ENCODE peak calls at places on chromosome 1, in four cellular contexts. One of them, this sample, is unnamed. For H3K79me2, the result is how much of the 10 kb centered on the place peaks cover.

GRCh38 chr1:109770331-109771095 is 6.8 kb upstream of the EPS8L3 start:
- DNase-seq in SK-N-SH: no peak
- DNase-seq in HepG2: no peak
- DNase-seq in K562: no peak
- DNase-seq in this sample: no peak

GRCh38 chr1:8424539-8425116 is 106.7 kb downstream of the SLC45A1 start:
- DNase-seq in SK-N-SH: no peak
- DNase-seq in HepG2: no peak
- DNase-seq in K562: peak
- DNase-seq in this sample: peak

GRCh38 chr1:157135646-157136045 is 2.5 kb downstream of the ETV3 start:
- DNase-seq in SK-N-SH: no peak
- DNase-seq in HepG2: peak
- DNase-seq in K562: no peak
- DNase-seq in this sample: no peak

GRCh38 chr1:151716405-151716762 is 219 bp downstream of the CELF3 start:
- DNase-seq in SK-N-SH: no peak
- DNase-seq in HepG2: no peak
- DNase-seq in K562: no peak
- DNase-seq in this sample: no peak

GRCh38 chr1:15328785-15329480 is 80.8 kb upstream of the EFHD2 start:
- DNase-seq in SK-N-SH: peak
- DNase-seq in HepG2: no peak
- DNase-seq in K562: peak
- DNase-seq in this sample: no peak

GRCh38 chr1:232317336-232317735 is 312.6 kb downstream of the SIPA1L2 start:
- DNase-seq in SK-N-SH: no peak
- DNase-seq in HepG2: no peak
- DNase-seq in K562: no peak
- DNase-seq in this sample: no peak

GRCh38 chr1:24086466-24086865 is 25.5 kb downstream of the MYOM3 start:
- DNase-seq in SK-N-SH: no peak
- DNase-seq in HepG2: no peak
- DNase-seq in K562: no peak
- DNase-seq in this sample: no peak

GRCh38 chr1:62230724-62231123 is 36.1 kb downstream of the L1TD1 start:
- DNase-seq in SK-N-SH: no peak
- DNase-seq in HepG2: no peak
- DNase-seq in K562: no peak
- DNase-seq in this sample: peak

GRCh38 chr1:221366495-221367095 is 375.3 kb downstream of the DUSP10 start:
- DNase-seq in SK-N-SH: no peak
- DNase-seq in HepG2: no peak
- DNase-seq in K562: no peak
- DNase-seq in this sample: no peak

GRCh38 chr1:9720785-9721605 is 69.5 kb downstream of the PIK3CD start:
- DNase-seq in SK-N-SH: no peak
- DNase-seq in HepG2: no peak
- DNase-seq in K562: no peak
- DNase-seq in this sample: no peak
- H3K79me2 ChIP-seq in SK-N-SH: under half
- H3K79me2 ChIP-seq in HepG2: under half
- H3K79me2 ChIP-seq in K562: under half
- H3K79me2 ChIP-seq in this sample: under half

DNA sequence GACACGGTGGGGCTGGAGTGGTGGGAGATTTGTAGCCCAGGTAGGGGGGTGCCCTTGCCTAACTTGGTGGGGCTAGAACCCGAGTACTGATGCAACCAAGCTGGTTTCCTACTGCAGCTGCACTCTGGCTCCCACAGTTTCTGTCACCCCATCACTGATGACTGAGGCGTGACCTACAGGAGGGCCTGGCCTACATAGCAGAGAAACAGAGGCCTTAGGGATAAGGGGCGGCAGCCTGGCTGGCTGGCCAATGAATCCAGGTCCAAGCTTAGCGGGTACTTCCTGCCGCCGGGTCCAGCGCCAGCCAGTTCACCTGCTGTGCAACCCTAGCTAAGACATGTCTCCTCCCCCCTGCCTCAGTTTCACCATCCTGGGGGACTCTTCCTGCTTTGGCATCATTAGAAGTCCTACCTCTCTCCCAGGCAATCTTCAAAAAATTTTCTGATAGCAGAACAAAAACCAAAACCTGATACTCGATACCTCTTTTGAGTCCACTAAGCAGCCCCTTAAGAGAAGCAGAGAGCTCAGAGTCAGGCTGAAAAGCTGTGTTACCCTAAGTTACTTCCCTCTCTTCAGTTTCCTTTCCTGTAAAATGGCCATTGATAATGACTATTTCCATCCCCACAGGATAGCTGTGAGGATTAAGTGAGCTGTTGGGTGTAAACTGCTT is 27.3 kb upstream of the RNF19B start:
- DNase-seq in SK-N-SH: no peak
- DNase-seq in HepG2: no peak
- DNase-seq in K562: no peak
- DNase-seq in this sample: no peak
- H3K4me2 ChIP-seq in SK-N-SH: peak
- H3K4me2 ChIP-seq in HepG2: no peak
- H3K4me2 ChIP-seq in K562: no peak
- H3K4me2 ChIP-seq in this sample: peak

GRCh38 chr1:26181586-26182371 is 4.5 kb downstream of the CNKSR1 start:
- DNase-seq in SK-N-SH: no peak
- DNase-seq in HepG2: no peak
- DNase-seq in K562: no peak
- DNase-seq in this sample: no peak
- TF ChIP-seq ELF1 in SK-N-SH: no peak
- TF ChIP-seq ELF1 in HepG2: no peak
- TF ChIP-seq ELF1 in K562: no peak
- TF ChIP-seq ELF1 in this sample: no peak

DNA sequence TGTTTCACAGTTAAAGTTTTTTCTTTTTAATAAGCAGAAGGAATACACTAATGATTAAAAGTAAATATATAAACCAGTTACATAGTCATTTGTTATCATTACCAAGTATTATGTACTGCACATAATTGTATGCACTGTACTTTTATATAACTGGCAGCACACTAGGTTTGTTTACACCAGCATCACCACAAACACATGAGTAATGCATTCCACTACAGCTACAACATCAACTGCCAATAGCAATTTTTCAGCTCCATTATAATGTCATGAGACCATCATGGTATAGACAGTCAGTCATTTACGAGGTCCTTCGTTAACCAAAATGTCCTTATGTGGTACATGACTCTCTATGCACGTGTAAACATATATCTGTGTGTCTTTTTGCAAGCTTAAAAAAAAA is 35.2 kb downstream of the SCYL3 start:
- DNase-seq in SK-N-SH: no peak
- DNase-seq in HepG2: no peak
- DNase-seq in K562: no peak
- DNase-seq in this sample: no peak
- H3K79me2 ChIP-seq in SK-N-SH: under half
- H3K79me2 ChIP-seq in HepG2: under half
- H3K79me2 ChIP-seq in K562: under half
- H3K79me2 ChIP-seq in this sample: under half

GRCh38 chr1:226111865-226112395 is 49.4 kb downstream of the H3-3A start:
- DNase-seq in SK-N-SH: no peak
- DNase-seq in HepG2: no peak
- DNase-seq in K562: no peak
- DNase-seq in this sample: no peak
- H3K4me2 ChIP-seq in SK-N-SH: no peak
- H3K4me2 ChIP-seq in HepG2: peak
- H3K4me2 ChIP-seq in K562: peak
- H3K4me2 ChIP-seq in this sample: no peak

DNA sequence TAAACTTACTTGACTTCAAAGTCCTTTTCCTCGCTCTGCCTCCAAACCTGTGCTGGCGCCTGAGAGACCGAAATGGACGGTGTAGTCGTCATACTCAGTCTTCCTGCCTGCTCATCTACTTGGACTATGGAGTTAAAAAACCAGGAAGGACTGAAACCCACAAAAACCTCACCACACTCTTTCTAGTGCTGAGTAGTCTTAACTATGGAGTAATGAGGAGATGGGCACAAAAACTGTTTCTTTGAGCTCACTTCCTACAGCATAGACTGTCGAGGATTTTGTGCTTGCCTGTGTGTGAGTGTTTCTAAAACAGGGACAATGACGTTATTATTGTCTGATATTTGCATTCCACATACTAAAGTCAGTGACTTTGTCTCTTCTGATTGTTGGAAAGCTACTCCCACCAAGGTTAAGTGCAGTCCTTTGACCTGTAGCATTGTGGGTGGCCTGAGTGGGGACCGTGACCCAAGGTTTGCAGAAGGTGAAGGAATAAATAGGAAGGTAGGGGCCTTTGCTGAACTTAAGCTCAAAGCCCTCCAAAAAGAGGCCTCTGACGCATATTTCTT is 109.5 kb downstream of the ZBTB18 start:
- DNase-seq in SK-N-SH: no peak
- DNase-seq in HepG2: no peak
- DNase-seq in K562: no peak
- DNase-seq in this sample: no peak
- TF ChIP-seq ELF1 in SK-N-SH: no peak
- TF ChIP-seq ELF1 in HepG2: no peak
- TF ChIP-seq ELF1 in K562: no peak
- TF ChIP-seq ELF1 in this sample: no peak

GRCh38 chr1:90964444-90965035 is 57.3 kb downstream of the ZNF644 start:
- DNase-seq in SK-N-SH: no peak
- DNase-seq in HepG2: peak
- DNase-seq in K562: no peak
- DNase-seq in this sample: peak
- H3K79me2 ChIP-seq in SK-N-SH: half or more
- H3K79me2 ChIP-seq in HepG2: half or more
- H3K79me2 ChIP-seq in K562: half or more
- H3K79me2 ChIP-seq in this sample: half or more

DNA sequence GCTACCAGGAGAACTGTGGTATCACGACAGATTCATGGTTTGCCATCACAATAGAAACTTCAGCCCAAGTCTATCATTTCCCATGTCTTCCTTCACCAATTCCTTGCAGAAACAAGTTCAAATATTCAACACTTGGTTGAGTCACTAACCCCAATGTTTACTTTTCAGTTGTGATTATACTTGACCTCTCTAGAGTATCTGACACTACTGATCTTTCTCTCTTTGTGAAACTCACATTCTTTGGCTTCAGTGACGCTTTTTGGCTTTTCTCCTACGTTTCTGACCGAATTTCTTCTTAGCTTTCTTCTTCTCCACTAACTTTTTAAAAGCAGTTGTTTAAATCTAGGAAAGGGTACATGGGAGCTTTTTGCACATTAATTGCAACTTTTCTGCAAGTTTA is 48.8 kb upstream of the HMGB4 start:
- DNase-seq in SK-N-SH: no peak
- DNase-seq in HepG2: no peak
- DNase-seq in K562: no peak
- DNase-seq in this sample: no peak
- H3K4me2 ChIP-seq in SK-N-SH: no peak
- H3K4me2 ChIP-seq in HepG2: no peak
- H3K4me2 ChIP-seq in K562: no peak
- H3K4me2 ChIP-seq in this sample: no peak

GRCh38 chr1:214808845-214809460 is 206.0 kb downstream of the CENPF start:
- DNase-seq in SK-N-SH: no peak
- DNase-seq in HepG2: peak
- DNase-seq in K562: no peak
- DNase-seq in this sample: peak
- TF ChIP-seq ELF1 in SK-N-SH: no peak
- TF ChIP-seq ELF1 in HepG2: no peak
- TF ChIP-seq ELF1 in K562: no peak
- TF ChIP-seq ELF1 in this sample: no peak

This sample was measured in HCT116.